ENCODE peak calls at places on chromosomes 13 and 19, in ten cellular contexts. N is stimulated activated CD8-positive, alpha-beta memory T cell treated with anti-CD3 and anti-CD28 coated beads, Interleukin-15, amount 100 ng/mL, for 24 hours; F is left ventricle myocardium superior; A is NCI-H1092 treated with DMSO at 0.1 percent for 48 hours; G is naive thymus-derived CD4-positive, alpha-beta T cell; O is iris pigment epithelial cell; D is activated CD8-positive, alpha-beta memory T cell treated with anti-CD3 and anti-CD28 coated beads, Interleukin-2, amount 50 U/mL, for 4 hours; C is mucosa of gallbladder; M is psoas muscle; R is fibroblast of the conjunctiva. Y is an unnamed sample.

GRCh38 chr13:98834254-98834960 is 81.9 kb upstream of the SLC15A1 start:
- DNase-seq in A (peak), M (no peak), C (no peak), R (no peak), G (no peak), D (no peak), F (no peak), N (no peak), O (no peak), Y (no peak)

GRCh38 chr19:49475995-49476880 is 2.2 kb downstream of the FLT3LG start:
- DNase-seq in F (peak), R (no peak), M (peak), D (peak), N (no peak), C (no peak), A (no peak), G (peak), O (peak), Y (peak)

GRCh38 chr19:19464339-19465098 is 50.8 kb downstream of the TSSK6 start:
- DNase-seq in M (no peak), R (peak), C (peak), G (no peak), F (peak), D (no peak), A (no peak), O (peak), N (no peak), Y (no peak)

GRCh38 chr19:54918499-54918898 is 12.6 kb downstream of the NCR1 start:
- DNase-seq in O (no peak), M (no peak), C (no peak), R (no peak), A (no peak), D (no peak), G (no peak), F (no peak), N (no peak), Y (no peak)

GRCh38 chr19:21698215-21698614 is 69.2 kb downstream of the ZNF100 start:
- DNase-seq in F (no peak), C (no peak), M (no peak), D (no peak), R (no peak), O (peak), N (no peak), G (no peak), A (peak), Y (no peak)

GRCh38 chr13:47463726-47464125 is 537.3 kb downstream of the SUCLA2 start:
- DNase-seq in N (no peak), D (no peak), F (no peak), O (peak), M (no peak), G (no peak), R (no peak), A (no peak), C (no peak), Y (no peak)

GRCh38 chr13:49022472-49023144 is 46.9 kb downstream of the FNDC3A start:
- DNase-seq in M (no peak), A (no peak), O (peak), D (no peak), F (no peak), R (no peak), G (no peak), N (no peak), C (no peak), Y (no peak)

GRCh38 chr19:39850892-39851291 is 4.7 kb upstream of the FBL start:
- DNase-seq in D (no peak), R (no peak), F (no peak), O (no peak), A (no peak), M (no peak), C (no peak), G (no peak), N (no peak), Y (no peak)

GRCh38 chr13:38002596-38002995 is 133.0 kb upstream of the TRPC4 start:
- DNase-seq in O (no peak), A (peak), C (no peak), G (no peak), N (no peak), D (no peak), M (no peak), F (no peak), R (no peak), Y (no peak)

GRCh38 chr13:110714798-110715394 is 1.4 kb downstream of the ING1 start:
- DNase-seq in N (peak), M (peak), C (peak), G (peak), R (no peak), A (peak), D (peak), F (peak), O (peak), Y (no peak)

GRCh38 chr13:20371825-20372224 is 139.7 kb upstream of the GJB6 start:
- DNase-seq in G (no peak), C (no peak), M (no peak), R (no peak), A (no peak), N (no peak), D (no peak), O (no peak), F (no peak), Y (no peak)

GRCh38 chr13:112966776-112967175 is 2.2 kb upstream of the MCF2L start:
- DNase-seq in M (no peak), A (no peak), R (no peak), G (no peak), O (no peak), C (no peak), F (no peak), D (no peak), N (no peak), Y (no peak)

GRCh38 chr19:39405930-39406655 is 554 bp upstream of the ZFP36 start:
- DNase-seq in A (no peak), O (peak), G (peak), N (peak), D (peak), C (no peak), R (no peak), M (peak), F (no peak), Y (peak)

GRCh38 chr13:42880241-42880640 is 98.9 kb downstream of the FAM216B start:
- DNase-seq in C (no peak), R (no peak), O (no peak), N (no peak), A (no peak), M (no peak), D (no peak), F (no peak), G (no peak), Y (no peak)

GRCh38 chr19:16180611-16181010 is 4.6 kb upstream of the FAM32A start:
- DNase-seq in G (no peak), O (peak), N (no peak), C (no peak), M (no peak), D (no peak), F (no peak), R (peak), A (no peak), Y (no peak)

GRCh38 chr19:58196911-58197616 is 14.2 kb downstream of the ZNF274 start:
- DNase-seq in M (no peak), G (no peak), N (no peak), D (no peak), F (no peak), A (no peak), O (peak), C (no peak), R (no peak), Y (no peak)

GRCh38 chr13:24688901-24689300 is 8.7 kb downstream of the ATP12A start:
- DNase-seq in A (no peak), D (no peak), C (no peak), O (no peak), N (no peak), R (no peak), F (no peak), G (no peak), M (no peak), Y (no peak)

GRCh38 chr19:14804755-14805154 is 26.4 kb upstream of the ADGRE2 start:
- DNase-seq in D (no peak), O (peak), M (no peak), R (no peak), F (no peak), G (no peak), N (no peak), C (no peak), A (no peak), Y (no peak)

GRCh38 chr13:80116107-80116506 is 224.8 kb downstream of the SPRY2 start:
- DNase-seq in N (no peak), A (no peak), O (peak), F (no peak), D (no peak), R (peak), C (no peak), G (no peak), M (no peak), Y (no peak)

GRCh38 chr19:44718441-44719261 is 19.7 kb downstream of the CEACAM16 start:
- DNase-seq in A (peak), F (peak), R (no peak), G (no peak), M (peak), O (peak), N (no peak), C (peak), D (no peak), Y (no peak)

GRCh38 chr13:45356966-45357689 is 16.1 kb upstream of the TPT1 start:
- DNase-seq in C (no peak), M (no peak), G (no peak), A (no peak), F (no peak), R (no peak), D (no peak), O (no peak), N (no peak), Y (no peak)

GRCh38 chr19:37594982-37595382 is 306 bp downstream of the ZNF540 start:
- DNase-seq in O (peak), M (peak), C (peak), A (peak), D (peak), F (peak), N (peak), G (peak), R (no peak), Y (peak)

GRCh38 chr19:48342841-48343540 is 17.6 kb downstream of the EMP3 start:
- DNase-seq in M (no peak), C (no peak), N (no peak), O (peak), D (no peak), R (no peak), F (no peak), G (no peak), A (no peak), Y (no peak)

GRCh38 chr13:20360041-20360491 is 127.9 kb upstream of the GJB6 start:
- DNase-seq in O (peak), G (no peak), R (peak), M (no peak), N (no peak), D (no peak), C (no peak), A (no peak), F (no peak), Y (no peak)

GRCh38 chr19:33998739-33999345 is 173.5 kb upstream of the LSM14A start:
- DNase-seq in G (no peak), D (no peak), N (no peak), O (peak), M (no peak), R (no peak), F (no peak), A (no peak), C (no peak), Y (no peak)

GRCh38 chr13:114074671-114075315 is 57.6 kb downstream of the RASA3 start:
- DNase-seq in A (no peak), N (no peak), F (peak), G (no peak), M (no peak), C (no peak), D (no peak), O (no peak), R (no peak), Y (no peak)

GRCh38 chr19:5547881-5548280 is 19.9 kb downstream of the TINCR start:
- DNase-seq in A (no peak), D (no peak), F (no peak), R (peak), G (no peak), O (peak), C (no peak), M (no peak), N (no peak), Y (no peak)

GRCh38 chr19:17863520-17864182 is 3.9 kb downstream of the RPL18A start:
- DNase-seq in M (no peak), F (no peak), R (no peak), A (no peak), O (no peak), C (no peak), G (no peak), N (no peak), D (no peak), Y (no peak)

GRCh38 chr19:17829855-17830566 is 8.7 kb upstream of the INSL3 start:
- DNase-seq in R (no peak), D (no peak), F (no peak), M (no peak), N (no peak), A (peak), G (no peak), C (peak), O (peak), Y (no peak)

GRCh38 chr13:108176685-108177274 is 38.6 kb downstream of the LIG4 start:
- DNase-seq in R (no peak), G (peak), M (no peak), D (peak), C (no peak), N (peak), F (no peak), O (peak), A (no peak), Y (peak)

GRCh38 chr13:28618595-28618994 is 40.3 kb upstream of the POMP start:
- DNase-seq in M (no peak), A (no peak), C (no peak), R (no peak), O (no peak), D (no peak), N (no peak), F (no peak), G (no peak), Y (no peak)